ENCODE peak calls at places on chromosomes 3 and 15, in ten cellular contexts. One of them, this sample, is unnamed.
A peak's percentile ranks its signal among the peaks of the same experiment; 100 is the strongest.

GRCh38 chr3:185308126-185308754 is 54.4 kb upstream of the EHHADH start:
- DNase-seq in uterus: no peak
- DNase-seq in colonic mucosa: peak; percentile 78
- DNase-seq in RWPE1: peak; percentile 53
- DNase-seq in lower lobe of right lung: no peak
- DNase-seq in CD8-positive, alpha-beta T cell: peak; percentile 5
- DNase-seq in breast epithelium: no peak
- DNase-seq in cardiac fibroblast: peak; percentile 85
- DNase-seq in HCT116: peak; percentile 51
- DNase-seq in cardiac muscle cell: peak; percentile 83
- DNase-seq in this sample: peak; percentile 32

GRCh38 chr3:38119802-38120689 is 16.9 kb downstream of the ACAA1 start:
- DNase-seq in uterus: peak; percentile 9
- DNase-seq in colonic mucosa: no peak
- DNase-seq in RWPE1: no peak
- DNase-seq in lower lobe of right lung: no peak
- DNase-seq in CD8-positive, alpha-beta T cell: no peak
- DNase-seq in breast epithelium: no peak
- DNase-seq in cardiac fibroblast: no peak
- DNase-seq in HCT116: no peak
- DNase-seq in cardiac muscle cell: no peak
- DNase-seq in this sample: peak; percentile 14

GRCh38 chr3:66177026-66177425 is 43.8 kb upstream of the SLC25A26 start:
- DNase-seq in uterus: no peak
- DNase-seq in colonic mucosa: no peak
- DNase-seq in RWPE1: no peak
- DNase-seq in lower lobe of right lung: no peak
- DNase-seq in CD8-positive, alpha-beta T cell: no peak
- DNase-seq in breast epithelium: no peak
- DNase-seq in cardiac fibroblast: no peak
- DNase-seq in HCT116: no peak
- DNase-seq in cardiac muscle cell: no peak
- DNase-seq in this sample: no peak

GRCh38 chr15:85726446-85726845 is 68.3 kb downstream of the KLHL25 start:
- DNase-seq in uterus: no peak
- DNase-seq in colonic mucosa: no peak
- DNase-seq in RWPE1: no peak
- DNase-seq in lower lobe of right lung: no peak
- DNase-seq in CD8-positive, alpha-beta T cell: no peak
- DNase-seq in breast epithelium: no peak
- DNase-seq in cardiac fibroblast: peak; percentile 60
- DNase-seq in HCT116: no peak
- DNase-seq in cardiac muscle cell: no peak
- DNase-seq in this sample: no peak

GRCh38 chr3:24199305-24199704 is 254.2 kb downstream of the NR1D2 start:
- DNase-seq in uterus: no peak
- DNase-seq in colonic mucosa: no peak
- DNase-seq in RWPE1: no peak
- DNase-seq in lower lobe of right lung: no peak
- DNase-seq in CD8-positive, alpha-beta T cell: no peak
- DNase-seq in breast epithelium: no peak
- DNase-seq in cardiac fibroblast: no peak
- DNase-seq in HCT116: no peak
- DNase-seq in cardiac muscle cell: no peak
- DNase-seq in this sample: no peak

GRCh38 chr15:74500401-74500800 is 39.4 kb upstream of the UBL7 start:
- DNase-seq in uterus: no peak
- DNase-seq in colonic mucosa: no peak
- DNase-seq in RWPE1: no peak
- DNase-seq in lower lobe of right lung: no peak
- DNase-seq in CD8-positive, alpha-beta T cell: no peak
- DNase-seq in breast epithelium: no peak
- DNase-seq in cardiac fibroblast: no peak
- DNase-seq in HCT116: no peak
- DNase-seq in cardiac muscle cell: no peak
- DNase-seq in this sample: no peak

GRCh38 chr3:187742351-187743171 is 2.7 kb downstream of the BCL6 start:
- DNase-seq in uterus: peak; percentile 81
- DNase-seq in colonic mucosa: peak; percentile 60
- DNase-seq in RWPE1: peak; percentile 23
- DNase-seq in lower lobe of right lung: peak; percentile 46
- DNase-seq in CD8-positive, alpha-beta T cell: no peak
- DNase-seq in breast epithelium: peak; percentile 59
- DNase-seq in cardiac fibroblast: peak; percentile 49
- DNase-seq in HCT116: no peak
- DNase-seq in cardiac muscle cell: peak; percentile 48
- DNase-seq in this sample: no peak

GRCh38 chr15:81007428-81008064 is 6.8 kb downstream of the TLNRD1 start:
- DNase-seq in uterus: no peak
- DNase-seq in colonic mucosa: no peak
- DNase-seq in RWPE1: no peak
- DNase-seq in lower lobe of right lung: no peak
- DNase-seq in CD8-positive, alpha-beta T cell: no peak
- DNase-seq in breast epithelium: no peak
- DNase-seq in cardiac fibroblast: no peak
- DNase-seq in HCT116: no peak
- DNase-seq in cardiac muscle cell: no peak
- DNase-seq in this sample: no peak

DNA sequence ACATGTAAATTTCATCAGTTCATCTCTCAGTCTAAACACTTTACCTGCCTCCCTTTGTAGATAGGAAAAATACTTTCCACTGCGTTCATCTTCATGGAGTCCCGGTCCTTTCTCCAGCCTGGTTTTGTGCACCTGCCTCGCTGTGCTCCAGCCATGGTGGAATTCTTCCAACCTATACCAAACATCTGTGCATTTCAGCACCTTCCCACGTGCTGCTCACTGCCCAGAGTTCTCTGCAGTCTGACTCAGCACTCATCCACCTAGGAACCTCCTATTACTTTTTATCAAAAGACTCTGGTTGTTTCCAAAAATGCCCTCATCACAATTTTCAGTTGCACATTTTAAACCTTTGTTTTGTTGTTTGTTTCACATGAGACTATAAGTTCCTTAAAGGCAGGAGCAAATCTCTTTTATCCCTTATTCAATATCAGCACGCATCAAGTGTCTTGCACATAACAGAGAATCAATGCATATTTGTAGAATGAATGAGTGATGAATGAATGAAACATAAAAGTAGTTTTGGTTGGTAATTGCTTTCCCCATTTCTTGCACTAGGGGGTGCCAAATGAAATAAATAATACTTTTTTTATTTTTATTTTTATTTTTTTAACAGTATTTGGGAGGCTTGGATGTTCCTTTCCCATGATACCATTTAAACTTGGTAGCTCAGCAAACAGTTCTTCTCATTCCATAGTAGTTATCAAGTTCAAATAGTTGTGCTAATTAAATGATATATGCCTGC is 30.2 kb upstream of the ADAMTS9 start:
- DNase-seq in uterus: no peak
- DNase-seq in colonic mucosa: no peak
- DNase-seq in RWPE1: no peak
- DNase-seq in lower lobe of right lung: no peak
- DNase-seq in CD8-positive, alpha-beta T cell: no peak
- DNase-seq in breast epithelium: no peak
- DNase-seq in cardiac fibroblast: peak; percentile 26
- DNase-seq in HCT116: no peak
- DNase-seq in cardiac muscle cell: peak; percentile 21
- DNase-seq in this sample: no peak
- TF ChIP-seq CTCF in uterus: no peak
- TF ChIP-seq CTCF in colonic mucosa: peak; percentile 32
- TF ChIP-seq CTCF in RWPE1: no peak
- TF ChIP-seq CTCF in lower lobe of right lung: peak; percentile 42
- TF ChIP-seq CTCF in CD8-positive, alpha-beta T cell: no peak
- TF ChIP-seq CTCF in breast epithelium: no peak
- TF ChIP-seq CTCF in cardiac fibroblast: peak; percentile 39
- TF ChIP-seq CTCF in HCT116: peak; percentile 25
- TF ChIP-seq CTCF in cardiac muscle cell: peak; percentile 57
- TF ChIP-seq CTCF in this sample: no peak

GRCh38 chr3:126213376-126214044 is 33.1 kb upstream of the ALDH1L1 start:
- DNase-seq in uterus: no peak
- DNase-seq in colonic mucosa: no peak
- DNase-seq in RWPE1: no peak
- DNase-seq in lower lobe of right lung: no peak
- DNase-seq in CD8-positive, alpha-beta T cell: no peak
- DNase-seq in breast epithelium: no peak
- DNase-seq in cardiac fibroblast: no peak
- DNase-seq in HCT116: no peak
- DNase-seq in cardiac muscle cell: peak; percentile 42
- DNase-seq in this sample: no peak

GRCh38 chr3:126211569-126211968 is 31.2 kb upstream of the ALDH1L1 start:
- DNase-seq in uterus: no peak
- DNase-seq in colonic mucosa: no peak
- DNase-seq in RWPE1: no peak
- DNase-seq in lower lobe of right lung: no peak
- DNase-seq in CD8-positive, alpha-beta T cell: no peak
- DNase-seq in breast epithelium: no peak
- DNase-seq in cardiac fibroblast: no peak
- DNase-seq in HCT116: no peak
- DNase-seq in cardiac muscle cell: no peak
- DNase-seq in this sample: no peak

GRCh38 chr3:126212250-126212628 is 31.9 kb upstream of the ALDH1L1 start:
- DNase-seq in uterus: no peak
- DNase-seq in colonic mucosa: no peak
- DNase-seq in RWPE1: no peak
- DNase-seq in lower lobe of right lung: no peak
- DNase-seq in CD8-positive, alpha-beta T cell: no peak
- DNase-seq in breast epithelium: no peak
- DNase-seq in cardiac fibroblast: no peak
- DNase-seq in HCT116: no peak
- DNase-seq in cardiac muscle cell: no peak
- DNase-seq in this sample: no peak

GRCh38 chr3:126209741-126210140 is 29.4 kb upstream of the ALDH1L1 start:
- DNase-seq in uterus: no peak
- DNase-seq in colonic mucosa: no peak
- DNase-seq in RWPE1: no peak
- DNase-seq in lower lobe of right lung: no peak
- DNase-seq in CD8-positive, alpha-beta T cell: no peak
- DNase-seq in breast epithelium: no peak
- DNase-seq in cardiac fibroblast: no peak
- DNase-seq in HCT116: no peak
- DNase-seq in cardiac muscle cell: no peak
- DNase-seq in this sample: no peak

DNA sequence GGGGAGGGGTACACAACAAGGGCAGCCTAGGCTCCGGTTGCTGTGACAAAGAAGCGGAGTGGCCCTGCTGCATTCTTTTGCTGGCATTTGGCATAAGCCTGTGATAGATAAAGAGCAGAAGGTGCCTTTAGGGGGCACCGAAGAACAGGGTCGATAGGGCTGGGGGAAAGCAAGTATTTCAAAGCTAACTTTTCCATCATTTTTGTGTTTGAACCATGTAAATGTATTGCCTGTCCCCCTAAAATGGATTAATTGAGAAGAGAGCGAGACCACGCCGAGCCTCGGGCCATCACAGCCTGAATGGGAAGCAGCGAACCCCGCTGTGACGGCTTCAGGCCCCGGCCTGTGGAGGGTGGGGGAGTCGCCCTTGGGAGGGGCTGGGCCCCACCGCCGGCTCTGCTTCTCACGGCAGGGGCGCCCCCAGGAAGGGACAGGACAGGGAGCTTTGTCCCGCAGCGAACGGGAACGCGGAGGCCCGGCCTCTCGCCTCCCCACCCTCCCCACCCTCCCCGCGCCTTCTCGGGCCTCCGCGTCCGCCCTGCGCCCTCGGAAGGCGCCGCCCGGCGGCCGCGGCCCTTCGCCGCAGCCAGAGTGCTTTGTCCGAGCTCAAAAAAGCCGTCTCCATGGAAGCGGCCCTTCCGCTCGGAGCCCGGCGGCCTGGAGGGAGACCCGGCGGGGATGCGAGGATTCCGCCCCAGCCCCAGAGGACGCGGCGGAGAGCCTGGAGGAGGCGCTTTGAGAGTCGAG is 32.4 kb upstream of the ALDH1L1 start:
- DNase-seq in uterus: peak; percentile 34
- DNase-seq in colonic mucosa: no peak
- DNase-seq in RWPE1: peak; percentile 31
- DNase-seq in lower lobe of right lung: peak; percentile 54
- DNase-seq in CD8-positive, alpha-beta T cell: no peak
- DNase-seq in breast epithelium: peak; percentile 39
- DNase-seq in cardiac fibroblast: peak; percentile 42
- DNase-seq in HCT116: no peak
- DNase-seq in cardiac muscle cell: peak; percentile 79
- DNase-seq in this sample: no peak
- TF ChIP-seq CTCF in uterus: peak; percentile 61
- TF ChIP-seq CTCF in colonic mucosa: no peak
- TF ChIP-seq CTCF in RWPE1: peak; percentile 72
- TF ChIP-seq CTCF in lower lobe of right lung: peak; percentile 39
- TF ChIP-seq CTCF in CD8-positive, alpha-beta T cell: no peak
- TF ChIP-seq CTCF in breast epithelium: no peak
- TF ChIP-seq CTCF in cardiac fibroblast: peak; percentile 6
- TF ChIP-seq CTCF in HCT116: no peak
- TF ChIP-seq CTCF in cardiac muscle cell: peak; percentile 47
- TF ChIP-seq CTCF in this sample: no peak

GRCh38 chr15:86961669-86962068 is 882.0 kb downstream of the AGBL1 start:
- DNase-seq in uterus: no peak
- DNase-seq in colonic mucosa: no peak
- DNase-seq in RWPE1: no peak
- DNase-seq in lower lobe of right lung: no peak
- DNase-seq in CD8-positive, alpha-beta T cell: no peak
- DNase-seq in breast epithelium: no peak
- DNase-seq in cardiac fibroblast: no peak
- DNase-seq in HCT116: no peak
- DNase-seq in cardiac muscle cell: no peak
- DNase-seq in this sample: no peak
- TF ChIP-seq CTCF in uterus: no peak
- TF ChIP-seq CTCF in colonic mucosa: no peak
- TF ChIP-seq CTCF in RWPE1: no peak
- TF ChIP-seq CTCF in lower lobe of right lung: no peak
- TF ChIP-seq CTCF in CD8-positive, alpha-beta T cell: no peak
- TF ChIP-seq CTCF in breast epithelium: no peak
- TF ChIP-seq CTCF in cardiac fibroblast: no peak
- TF ChIP-seq CTCF in HCT116: no peak
- TF ChIP-seq CTCF in cardiac muscle cell: no peak
- TF ChIP-seq CTCF in this sample: no peak

DNA sequence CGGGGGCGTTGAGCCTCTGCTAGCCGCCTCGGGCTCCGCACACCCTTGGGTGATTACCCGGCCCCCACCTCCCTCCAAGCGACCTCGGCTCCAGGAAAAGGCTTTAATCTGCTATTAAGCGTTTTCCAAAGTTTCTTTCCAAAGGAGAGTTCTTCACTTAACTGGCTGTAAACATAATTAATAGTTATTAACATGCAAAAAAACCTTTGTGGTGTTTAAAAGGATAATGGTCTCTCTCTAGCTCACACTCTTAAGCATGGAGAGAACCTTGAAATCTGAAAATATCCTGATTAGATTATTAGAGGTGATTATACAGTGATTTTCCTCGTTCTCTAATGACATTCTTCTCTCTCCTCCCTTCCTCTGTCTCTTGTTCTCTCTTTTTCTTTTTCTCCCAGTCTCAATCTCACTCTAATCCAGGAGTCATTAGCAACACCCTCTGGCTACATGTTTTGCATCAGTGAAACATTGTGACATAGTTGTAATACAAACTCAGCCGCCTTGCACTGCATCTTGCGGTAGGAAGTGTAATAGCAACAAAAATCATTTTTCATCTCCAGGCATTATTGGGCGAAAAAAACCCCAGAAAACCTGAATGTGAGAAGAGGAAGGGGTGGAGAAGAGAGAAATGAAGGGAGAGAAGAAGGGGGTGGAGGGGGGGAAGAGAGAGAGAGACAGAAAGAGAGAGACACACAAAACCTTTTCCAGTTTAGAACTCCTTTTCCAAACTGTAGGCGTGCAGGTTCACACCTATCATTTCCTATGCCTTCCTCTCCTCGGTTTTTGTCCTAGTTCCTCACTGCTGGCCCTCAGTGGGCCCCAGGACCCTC is 24.4 kb downstream of the NR2F2 start:
- DNase-seq in uterus: peak; percentile 60
- DNase-seq in colonic mucosa: no peak
- DNase-seq in RWPE1: no peak
- DNase-seq in lower lobe of right lung: no peak
- DNase-seq in CD8-positive, alpha-beta T cell: no peak
- DNase-seq in breast epithelium: no peak
- DNase-seq in cardiac fibroblast: peak; percentile 91
- DNase-seq in HCT116: no peak
- DNase-seq in cardiac muscle cell: peak; percentile 89
- DNase-seq in this sample: no peak
- TF ChIP-seq CTCF in uterus: peak; percentile 77
- TF ChIP-seq CTCF in colonic mucosa: no peak
- TF ChIP-seq CTCF in RWPE1: no peak
- TF ChIP-seq CTCF in lower lobe of right lung: peak; percentile 15
- TF ChIP-seq CTCF in CD8-positive, alpha-beta T cell: no peak
- TF ChIP-seq CTCF in breast epithelium: peak; percentile 52
- TF ChIP-seq CTCF in cardiac fibroblast: peak; percentile 59
- TF ChIP-seq CTCF in HCT116: no peak
- TF ChIP-seq CTCF in cardiac muscle cell: peak; percentile 57
- TF ChIP-seq CTCF in this sample: no peak